ENCODE peak calls at places on chromosome 2, in ten cellular contexts. B is lung; A is CD8-positive, alpha-beta memory T cell; N is astrocyte of the spinal cord; C is psoas muscle; O is neural progenitor cell; I is cardiac muscle cell; Q is astrocyte of the cerebellum; M is skeletal muscle cell; U is right atrium auricular region. L is an unnamed sample.

GRCh38 chr2:98519156-98519555 is 74.5 kb downstream of the INPP4A start:
- DNase-seq in M (no peak), B (no peak), U (no peak), O (no peak), C (no peak), A (no peak), N (peak; percentile 29), I (no peak), Q (no peak), L (no peak)

GRCh38 chr2:166375736-166376487 is at the start of gene SCN9A:
- DNase-seq in B (peak; percentile 87), A (no peak), Q (peak; percentile 15), U (peak; percentile 62), M (peak; percentile 59), N (peak; percentile 83), C (peak; percentile 69), I (peak; percentile 70), O (peak; percentile 94), L (peak; percentile 52)

GRCh38 chr2:161207941-161208340 is 47.7 kb downstream of the TANK start:
- DNase-seq in O (no peak), B (no peak), I (peak; percentile 12), Q (no peak), U (no peak), M (no peak), N (peak; percentile 14), C (no peak), A (no peak), L (no peak)

GRCh38 chr2:166373105-166373504 is 2.6 kb downstream of the SCN9A start:
- DNase-seq in N (no peak), U (no peak), C (no peak), A (no peak), B (no peak), I (no peak), O (no peak), M (no peak), Q (no peak), L (no peak)

GRCh38 chr2:70482401-70482800 is 71.2 kb downstream of the TGFA start:
- DNase-seq in M (no peak), N (no peak), A (no peak), I (no peak), O (no peak), B (no peak), U (no peak), Q (no peak), C (no peak), L (no peak)

GRCh38 chr2:143192085-143192484 is 62.9 kb downstream of the ARHGAP15 start:
- DNase-seq in M (no peak), A (no peak), C (no peak), O (no peak), B (no peak), I (no peak), Q (no peak), U (no peak), N (no peak), L (no peak)

GRCh38 chr2:31388736-31389135 is 25.8 kb downstream of the XDH start:
- DNase-seq in Q (no peak), B (peak; percentile 19), M (no peak), N (no peak), O (no peak), U (no peak), I (no peak), A (no peak), C (no peak), L (no peak)

GRCh38 chr2:37448342-37449120 is 104.1 kb downstream of the QPCT start:
- DNase-seq in O (no peak), Q (no peak), A (no peak), I (no peak), M (no peak), B (no peak), N (no peak), C (no peak), U (no peak), L (no peak)

GRCh38 chr2:237556773-237557632 is 9.4 kb upstream of the PRLH start:
- DNase-seq in U (no peak), C (no peak), A (no peak), M (no peak), B (no peak), I (no peak), Q (no peak), O (no peak), N (no peak), L (no peak)

GRCh38 chr2:10303174-10303633 is 500 bp downstream of the HPCAL1 start:
- DNase-seq in C (no peak), O (peak; percentile 41), U (no peak), Q (no peak), N (peak; percentile 15), M (no peak), I (no peak), B (no peak), A (no peak), L (no peak)

GRCh38 chr2:210432633-210433032 is 43.9 kb downstream of the LANCL1 start:
- DNase-seq in O (no peak), A (no peak), U (no peak), B (no peak), C (no peak), M (no peak), I (no peak), N (no peak), Q (no peak), L (no peak)

GRCh38 chr2:40653829-40654228 is 201.9 kb upstream of the SLC8A1 start:
- DNase-seq in I (no peak), C (no peak), N (no peak), U (no peak), O (no peak), M (no peak), B (no peak), A (no peak), Q (no peak), L (no peak)

GRCh38 chr2:146709004-146709403 is 1135.8 kb upstream of the ACVR2A start:
- DNase-seq in Q (no peak), B (no peak), C (no peak), M (no peak), O (no peak), I (no peak), N (no peak), A (no peak), U (no peak), L (no peak)

GRCh38 chr2:161273038-161273760 is 35.0 kb upstream of the PSMD14 start:
- DNase-seq in M (peak; percentile 17), B (no peak), O (peak; percentile 83), I (peak; percentile 76), C (no peak), Q (peak; percentile 59), N (peak; percentile 76), U (no peak), A (no peak), L (peak; percentile 76)

DNA sequence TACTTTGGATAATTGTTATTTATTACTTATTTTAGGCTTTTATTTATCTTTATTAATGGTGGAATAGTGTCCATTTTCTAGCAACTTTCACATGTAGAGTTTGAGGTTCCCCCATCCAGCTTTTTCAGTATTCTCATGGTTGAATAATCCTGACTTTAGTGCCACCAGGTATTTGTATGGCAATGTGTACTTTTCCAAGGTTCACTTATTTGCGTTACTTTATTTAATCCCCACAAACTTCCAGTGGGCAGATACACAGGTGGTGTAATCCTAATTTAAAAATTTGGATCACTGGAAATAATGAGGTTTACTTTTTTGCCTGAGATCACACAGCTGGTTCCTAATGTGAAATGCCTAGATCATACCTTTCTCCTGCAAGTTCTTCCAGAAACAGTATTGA is 30.5 kb downstream of the NAB1 start:
- DNase-seq in B (no peak), O (no peak), M (no peak), I (no peak), A (no peak), U (no peak), Q (no peak), C (no peak), N (no peak), L (no peak)
- H3K4me3 ChIP-seq in B (no peak overlapping the region), O (no peak overlapping the region), M (no peak overlapping the region), I (no peak overlapping the region), A (no peak overlapping the region), U (no peak overlapping the region), Q (no peak overlapping the region), C (no peak overlapping the region), N (no peak overlapping the region), L (no peak overlapping the region)

GRCh38 chr2:208970070-208970469 is 453.8 kb upstream of the MAP2 start:
- DNase-seq in M (no peak), B (no peak), A (no peak), O (no peak), C (no peak), Q (no peak), N (no peak), U (no peak), I (no peak), L (no peak)
- H3K4me3 ChIP-seq in M (no peak overlapping the region), B (no peak overlapping the region), A (no peak overlapping the region), O (no peak overlapping the region), C (no peak overlapping the region), Q (no peak overlapping the region), N (no peak overlapping the region), U (no peak overlapping the region), I (no peak overlapping the region), L (no peak overlapping the region)

GRCh38 chr2:112835553-112836535 is 735 bp downstream of the IL1B start:
- DNase-seq in N (no peak), I (peak; percentile 81), A (no peak), U (no peak), M (no peak), B (no peak), O (no peak), C (no peak), Q (no peak), L (no peak)
- H3K4me3 ChIP-seq in N (no peak overlapping the region), I (no peak overlapping the region), A (no peak overlapping the region), U (no peak overlapping the region), M (no peak overlapping the region), B (no peak overlapping the region), O (no peak overlapping the region), C (no peak overlapping the region), Q (no peak overlapping the region), L (no peak overlapping the region)

GRCh38 chr2:44778221-44778654 is 163.3 kb upstream of the SIX3 start:
- DNase-seq in C (no peak), N (no peak), O (peak; percentile 77), M (no peak), B (no peak), I (peak; percentile 30), A (no peak), U (no peak), Q (no peak), L (no peak)

GRCh38 chr2:44777542-44777941 is 164.0 kb upstream of the SIX3 start:
- DNase-seq in M (no peak), O (peak; percentile 74), I (peak; percentile 22), A (no peak), U (no peak), Q (no peak), N (no peak), B (no peak), C (no peak), L (no peak)

GRCh38 chr2:44778671-44779476 is 162.6 kb upstream of the SIX3 start:
- DNase-seq in Q (no peak), I (no peak), N (no peak), O (peak; percentile 87), A (no peak), U (no peak), B (no peak), M (no peak), C (no peak), L (no peak)

GRCh38 chr2:44780406-44780805 is 161.1 kb upstream of the SIX3 start:
- DNase-seq in C (no peak), Q (no peak), B (no peak), M (no peak), U (no peak), A (no peak), N (no peak), I (no peak), O (no peak), L (no peak)

DNA sequence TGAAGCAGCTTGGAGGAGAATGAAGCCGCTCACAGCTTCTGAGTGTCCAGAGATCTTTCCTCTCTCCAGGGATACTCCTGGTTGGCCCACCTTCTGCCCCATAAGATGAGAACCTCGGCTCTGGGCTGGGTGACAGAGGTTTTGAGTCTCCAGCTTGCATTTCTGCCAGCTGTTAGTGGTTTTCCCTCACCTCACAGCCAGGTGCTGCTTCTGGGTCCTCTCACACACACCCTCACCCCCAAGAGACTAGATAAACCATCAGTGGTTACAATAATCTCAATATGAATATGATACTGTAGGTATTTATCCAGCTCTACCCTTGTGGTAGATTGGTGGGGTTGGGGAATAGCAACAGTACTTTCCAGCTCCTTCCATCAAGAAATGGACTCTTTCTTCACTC is 161.7 kb upstream of the SIX3 start:
- DNase-seq in U (no peak), N (no peak), I (no peak), Q (no peak), C (no peak), A (no peak), M (no peak), O (no peak), B (no peak), L (no peak)
- H3K4me3 ChIP-seq in U (no peak overlapping the region), N (no peak overlapping the region), I (no peak overlapping the region), Q (no peak overlapping the region), C (no peak overlapping the region), A (no peak overlapping the region), M (no peak overlapping the region), O (no peak overlapping the region), B (no peak overlapping the region), L (no peak overlapping the region)

L was measured in Jurkat, Clone E6-1.